ENCODE peak calls at places on chromosome 18, in four cellular contexts. J is H1, S is HepG2, Y is mammary epithelial cell. Q is an unnamed sample.

GRCh38 chr18:45783097-45784075 is 42.1 kb upstream of the SIGLEC15 start:
- DNase-seq in J (no peak), Y (no peak), S (no peak), Q (peak; percentile 48)

GRCh38 chr18:25279556-25279955 is 72.4 kb downstream of the ZNF521 start:
- DNase-seq in Y (no peak), J (no peak), S (no peak), Q (no peak)

GRCh38 chr18:77133051-77133919 is 702 bp upstream of the MBP start:
- DNase-seq in S (no peak), Y (no peak), J (peak; percentile 79), Q (no peak)

GRCh38 chr18:52069201-52069600 is 270.8 kb upstream of the DCC start:
- DNase-seq in Y (no peak), J (no peak), S (no peak), Q (no peak)

GRCh38 chr18:73520229-73520628 is 627.4 kb downstream of the FBXO15 start:
- DNase-seq in S (peak; percentile 5), J (peak; percentile 73), Y (no peak), Q (no peak)

GRCh38 chr18:24878289-24878688 is 417.9 kb downstream of the HRH4 start:
- DNase-seq in S (peak; percentile 7), Y (peak; percentile 8), J (no peak), Q (peak; percentile 85)

GRCh38 chr18:77461062-77461693 is 211.5 kb downstream of the GALR1 start:
- DNase-seq in Y (no peak), S (no peak), J (no peak), Q (no peak)

GRCh38 chr18:79694895-79695213 is 15.3 kb downstream of the CTDP1 start:
- DNase-seq in Y (no peak), S (no peak), J (no peak), Q (no peak)

GRCh38 chr18:77198663-77199062 is 51.0 kb upstream of the GALR1 start:
- DNase-seq in S (no peak), J (no peak), Y (no peak), Q (no peak)

GRCh38 chr18:32049393-32050161 is 31.0 kb downstream of the RNF125 start:
- DNase-seq in S (no peak), J (no peak), Y (peak; percentile 66), Q (no peak)

GRCh38 chr18:26383454-26384270 is 157.4 kb downstream of the TAF4B start:
- DNase-seq in Y (peak; percentile 33), S (peak; percentile 35), J (no peak), Q (peak; percentile 83)

GRCh38 chr18:77008006-77008405 is 124.6 kb downstream of the MBP start:
- DNase-seq in J (no peak), S (no peak), Y (no peak), Q (no peak)

GRCh38 chr18:70310560-70311320 is 21.9 kb downstream of the SOCS6 start:
- DNase-seq in Y (no peak), J (no peak), S (no peak), Q (no peak)

GRCh38 chr18:69659142-69659651 is 258.5 kb downstream of the DOK6 start:
- DNase-seq in S (peak; percentile 73), Y (no peak), J (no peak), Q (no peak)

GRCh38 chr18:62118324-62118723 is 68.5 kb downstream of the PIGN start:
- DNase-seq in S (no peak), Y (no peak), J (no peak), Q (peak; percentile 84)

GRCh38 chr18:31633416-31634330 is 42.0 kb downstream of the TTR start:
- DNase-seq in S (no peak), Y (no peak), J (no peak), Q (no peak)

GRCh38 chr18:34809697-34810096 is 99.6 kb downstream of the DTNA start:
- DNase-seq in J (peak; percentile 82), S (peak; percentile 52), Y (peak; percentile 35), Q (peak; percentile 52)

GRCh38 chr18:23712445-23712844 is 23.2 kb downstream of the LAMA3 start:
- DNase-seq in S (no peak), J (no peak), Y (no peak), Q (no peak)

GRCh38 chr18:74682141-74682997 is 84.7 kb downstream of the ZNF407 start:
- DNase-seq in J (no peak), S (no peak), Y (peak; percentile 88), Q (peak; percentile 31)

GRCh38 chr18:42192251-42193248 is 237.5 kb downstream of the PIK3C3 start:
- DNase-seq in S (peak; percentile 85), Y (peak; percentile 91), J (no peak), Q (peak; percentile 54)

GRCh38 chr18:45213040-45213333 is 402.3 kb upstream of the SLC14A2 start:
- DNase-seq in Y (no peak), J (no peak), S (no peak), Q (no peak)

GRCh38 chr18:61651145-61651879 is 241.5 kb downstream of the RNF152 start:
- DNase-seq in Y (no peak), S (no peak), J (no peak), Q (no peak)

GRCh38 chr18:35397976-35398375 is 20.8 kb upstream of the ZNF396 start:
- DNase-seq in J (no peak), S (no peak), Y (no peak), Q (no peak)

GRCh38 chr18:8348051-8348450 is 261.2 kb upstream of the RAB12 start:
- DNase-seq in J (no peak), Y (no peak), S (no peak), Q (no peak)

GRCh38 chr18:24935008-24935407 is 417.0 kb downstream of the ZNF521 start:
- DNase-seq in J (no peak), Y (no peak), S (no peak), Q (no peak)

GRCh38 chr18:54392621-54393023 is 34.9 kb downstream of the C18orf54 start:
- DNase-seq in Y (peak; percentile 44), S (peak; percentile 52), J (no peak), Q (peak; percentile 86)

GRCh38 chr18:74477771-74478170 is 18.4 kb upstream of the CNDP2 start:
- DNase-seq in J (no peak), S (no peak), Y (no peak), Q (no peak)

GRCh38 chr18:34631567-34631966 is 78.5 kb upstream of the DTNA start:
- DNase-seq in Y (no peak), J (no peak), S (peak; percentile 80), Q (no peak)

GRCh38 chr18:3748081-3748480 is 298.1 kb downstream of the TGIF1 start:
- DNase-seq in Y (no peak), J (no peak), S (no peak), Q (no peak)

GRCh38 chr18:46562674-46563192 is 94.3 kb downstream of the LOXHD1 start:
- DNase-seq in Y (no peak), J (no peak), S (no peak), Q (no peak)

GRCh38 chr18:4789506-4789905 is 334.4 kb upstream of the DLGAP1 start:
- DNase-seq in Y (no peak), J (no peak), S (no peak), Q (no peak)

GRCh38 chr18:14943486-14943885 is 195.5 kb downstream of the ANKRD30B start:
- DNase-seq in J (no peak), S (no peak), Y (no peak), Q (no peak)

GRCh38 chr18:14941792-14942191 is 193.8 kb downstream of the ANKRD30B start:
- DNase-seq in S (no peak), Y (no peak), J (no peak), Q (no peak)

GRCh38 chr18:14941256-14941655 is 193.3 kb downstream of the ANKRD30B start:
- DNase-seq in J (no peak), Y (no peak), S (no peak), Q (no peak)

GRCh38 chr18:14940738-14941137 is 192.8 kb downstream of the ANKRD30B start:
- DNase-seq in S (no peak), J (no peak), Y (no peak), Q (no peak)

DNA sequence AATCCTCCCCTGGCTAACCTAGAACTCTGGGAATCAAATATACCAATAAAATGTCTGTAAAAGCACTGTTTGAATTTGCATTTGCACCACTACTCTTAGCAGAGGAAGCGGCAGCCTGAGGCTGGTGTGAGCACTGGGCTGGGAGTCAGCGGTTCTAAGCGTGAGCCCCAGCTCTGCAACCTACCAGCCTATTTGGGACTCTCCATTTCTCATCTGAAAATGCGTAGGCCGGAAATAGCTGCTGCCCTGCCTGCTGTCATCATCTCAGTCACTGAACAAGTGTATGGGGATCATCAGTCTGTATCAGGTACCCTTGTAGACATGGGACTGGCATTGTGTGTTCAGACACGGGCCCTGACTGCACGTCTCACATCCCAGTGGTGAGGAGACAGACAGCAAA is 194.3 kb downstream of the ANKRD30B start:
- DNase-seq in S (no peak), J (no peak), Y (no peak), Q (no peak)
- H3K9me3 ChIP-seq in S (no peaks in the 10 kb centered on the region), J (peaks cover 45% of the 10 kb centered on the region), Y (peaks cover 16% of the 10 kb centered on the region), Q (no peaks in the 10 kb centered on the region)

GRCh38 chr18:64618390-64618789 is 469.5 kb upstream of the LINC00305 start:
- DNase-seq in S (no peak), J (no peak), Y (no peak), Q (no peak)

GRCh38 chr18:64615047-64615446 is 466.2 kb upstream of the LINC00305 start:
- DNase-seq in Y (no peak), J (no peak), S (no peak), Q (no peak)
- H3K4me3 ChIP-seq in Y (no peak overlapping the region), J (no peak overlapping the region), S (no peak overlapping the region), Q (no peak overlapping the region)

DNA sequence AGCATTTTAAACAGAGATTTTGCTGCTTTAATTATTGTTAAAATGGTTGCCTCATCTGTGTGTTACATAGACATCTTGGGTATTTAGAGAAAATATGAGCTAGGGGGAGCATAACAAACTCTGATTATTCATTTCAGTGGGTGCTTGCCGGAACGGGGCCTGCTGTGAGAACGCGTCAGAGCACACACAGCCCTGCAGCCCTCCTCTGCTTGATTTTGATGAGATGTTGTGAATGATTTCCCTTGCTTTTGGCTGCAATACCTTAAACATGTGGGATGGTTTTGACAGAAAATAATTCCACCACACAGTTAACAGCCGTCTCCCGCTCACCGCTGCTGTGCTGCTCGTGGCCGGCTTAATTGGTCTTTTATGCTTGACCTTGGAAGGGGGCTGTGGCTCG is 50.0 kb upstream of the TXNDC2 start:
- DNase-seq in Y (no peak), J (no peak), S (no peak), Q (no peak)
- H3K9ac ChIP-seq in Y (no peak overlapping the region), J (no peak overlapping the region), S (no peak overlapping the region), Q (no peak overlapping the region)

DNA sequence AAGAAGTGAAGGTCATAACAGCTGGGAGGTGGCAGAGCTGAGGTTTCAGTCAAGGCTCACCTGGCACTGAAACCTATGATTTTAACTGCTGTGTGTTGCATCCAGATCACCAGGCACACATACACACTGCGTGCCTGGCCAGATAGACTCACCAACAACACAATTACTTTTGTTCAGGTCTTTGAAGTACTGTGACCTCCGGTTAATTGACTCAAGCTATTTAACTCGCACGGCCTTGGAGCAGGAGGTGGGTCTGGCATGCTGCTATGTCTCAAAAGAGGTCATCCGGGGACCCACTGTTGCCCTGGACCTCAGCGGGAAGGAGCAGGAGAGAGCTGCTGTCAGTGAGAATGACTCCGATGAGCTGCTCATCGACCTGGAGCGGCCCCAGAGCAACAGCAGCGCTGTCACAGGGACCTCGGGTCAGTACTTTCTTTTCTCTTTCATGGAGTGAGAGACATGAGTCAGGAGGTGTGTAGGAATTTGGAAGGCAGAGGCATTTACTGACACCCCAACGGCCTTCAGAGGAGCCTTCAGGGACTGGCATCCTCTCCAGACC is 104.1 kb downstream of the ESCO1 start:
- DNase-seq in Y (peak; percentile 14), S (peak; percentile 52), J (no peak), Q (no peak)
- H3K9me3 ChIP-seq in Y (no peaks in the 10 kb centered on the region), S (no peaks in the 10 kb centered on the region), J (no peaks in the 10 kb centered on the region), Q (no peaks in the 10 kb centered on the region)

GRCh38 chr18:48942554-48943261 is 8.1 kb downstream of the SMAD7 start:
- DNase-seq in J (no peak), Y (peak; percentile 98), S (peak; percentile 96), Q (peak; percentile 90)
- H3K4me3 ChIP-seq in J (no peak overlapping the region), Y (no peak overlapping the region), S (peak overlapping the region; percentile 28), Q (peak overlapping the region; percentile 12)

Q was measured in adipocyte.